ENCODE peak calls at places on chromosomes 6 and 20, in five cellular contexts. P is adrenal gland, R is tibial nerve, D is MV-4-11, F is tibial artery. B is an unnamed sample.

GRCh38 chr6:10412165-10412947 is 2.5 kb downstream of the TFAP2A start:
- DNase-seq in R (no peak), P (peak), D (no peak), F (peak), B (peak)

GRCh38 chr6:25746968-25747367 is 7.6 kb upstream of the SLC17A4 start:
- DNase-seq in F (no peak), P (no peak), D (no peak), R (no peak), B (no peak)

GRCh38 chr6:13924146-13924948 is 405 bp upstream of the RNF182 start:
- DNase-seq in F (peak), D (peak), P (no peak), R (no peak), B (no peak)

GRCh38 chr20:36941403-36941835 is 10.1 kb downstream of the SAMHD1 start:
- DNase-seq in F (no peak), R (no peak), D (peak), P (peak), B (no peak)

GRCh38 chr20:51678041-51678697 is 90.0 kb downstream of the ATP9A start:
- DNase-seq in D (no peak), F (no peak), R (no peak), P (no peak), B (no peak)

GRCh38 chr20:35883341-35883777 is 70.9 kb downstream of the SCAND1 start:
- DNase-seq in P (no peak), D (no peak), R (no peak), F (no peak), B (no peak)

GRCh38 chr6:75800133-75800532 is 51.1 kb downstream of the MYO6 start:
- DNase-seq in D (no peak), F (no peak), P (no peak), R (no peak), B (no peak)

GRCh38 chr6:37485259-37485658 is 14.4 kb downstream of the CCDC167 start:
- DNase-seq in P (no peak), D (no peak), R (no peak), F (no peak), B (no peak)

GRCh38 chr20:35702051-35702823 is 3.0 kb downstream of the ROMO1 start:
- DNase-seq in P (no peak), D (peak), R (no peak), F (no peak), B (no peak)

B was measured in Kasumi-1.